ENCODE peak calls at places on chromosomes 4 and X, in six cellular contexts. One of them, this sample, is unnamed.
A peak's percentile ranks its signal among the peaks of the same experiment; 100 is the strongest.

GRCh38 chrX:71160475-71160874 is 15.8 kb downstream of the NLGN3 start:
- DNase-seq in K562: no peak
- DNase-seq in foreskin fibroblast: no peak
- DNase-seq in BJ: no peak
- DNase-seq in GM20000: no peak
- DNase-seq in transverse colon: no peak
- DNase-seq in this sample: no peak

GRCh38 chrX:19682712-19683331 is 167.5 kb upstream of the MAP3K15 start:
- DNase-seq in K562: no peak
- DNase-seq in foreskin fibroblast: peak; percentile 85
- DNase-seq in BJ: peak; percentile 82
- DNase-seq in GM20000: peak; percentile 36
- DNase-seq in transverse colon: peak; percentile 68
- DNase-seq in this sample: no peak

GRCh38 chr4:54218736-54219135 is 10.4 kb upstream of the PDGFRA start:
- DNase-seq in K562: no peak
- DNase-seq in foreskin fibroblast: no peak
- DNase-seq in BJ: no peak
- DNase-seq in GM20000: no peak
- DNase-seq in transverse colon: no peak
- DNase-seq in this sample: no peak

GRCh38 chr4:22480928-22481327 is 34.9 kb downstream of the ADGRA3 start:
- DNase-seq in K562: no peak
- DNase-seq in foreskin fibroblast: no peak
- DNase-seq in BJ: no peak
- DNase-seq in GM20000: no peak
- DNase-seq in transverse colon: no peak
- DNase-seq in this sample: no peak

GRCh38 chr4:41057456-41057855 is 156.9 kb downstream of the APBB2 start:
- DNase-seq in K562: no peak
- DNase-seq in foreskin fibroblast: peak; percentile 76
- DNase-seq in BJ: peak; percentile 92
- DNase-seq in GM20000: no peak
- DNase-seq in transverse colon: no peak
- DNase-seq in this sample: no peak

GRCh38 chr4:121252224-121252806 is 88.2 kb upstream of the TNIP3 start:
- DNase-seq in K562: peak; percentile 68
- DNase-seq in foreskin fibroblast: peak; percentile 57
- DNase-seq in BJ: no peak
- DNase-seq in GM20000: peak; percentile 52
- DNase-seq in transverse colon: peak; percentile 72
- DNase-seq in this sample: peak; percentile 18

GRCh38 chr4:96472103-96472867 is 632.4 kb downstream of the PDHA2 start:
- DNase-seq in K562: peak; percentile 8
- DNase-seq in foreskin fibroblast: no peak
- DNase-seq in BJ: no peak
- DNase-seq in GM20000: no peak
- DNase-seq in transverse colon: no peak
- DNase-seq in this sample: no peak

GRCh38 chr4:84531689-84532088 is 32.6 kb upstream of the NKX6-1 start:
- DNase-seq in K562: no peak
- DNase-seq in foreskin fibroblast: no peak
- DNase-seq in BJ: no peak
- DNase-seq in GM20000: no peak
- DNase-seq in transverse colon: no peak
- DNase-seq in this sample: no peak

GRCh38 chr4:184805462-184806245 is 20.1 kb downstream of the ACSL1 start:
- DNase-seq in K562: no peak
- DNase-seq in foreskin fibroblast: no peak
- DNase-seq in BJ: no peak
- DNase-seq in GM20000: no peak
- DNase-seq in transverse colon: peak; percentile 44
- DNase-seq in this sample: no peak

GRCh38 chr4:174061026-174061425 is 222.4 kb downstream of the FBXO8 start:
- DNase-seq in K562: no peak
- DNase-seq in foreskin fibroblast: no peak
- DNase-seq in BJ: no peak
- DNase-seq in GM20000: no peak
- DNase-seq in transverse colon: no peak
- DNase-seq in this sample: no peak

GRCh38 chr4:1862961-1863296 is 7.0 kb upstream of the LETM1 start:
- DNase-seq in K562: no peak
- DNase-seq in foreskin fibroblast: no peak
- DNase-seq in BJ: no peak
- DNase-seq in GM20000: no peak
- DNase-seq in transverse colon: no peak
- DNase-seq in this sample: no peak

GRCh38 chr4:88522702-88523324 is 763 bp downstream of the PYURF start:
- DNase-seq in K562: peak; percentile 39
- DNase-seq in foreskin fibroblast: no peak
- DNase-seq in BJ: no peak
- DNase-seq in GM20000: peak; percentile 35
- DNase-seq in transverse colon: peak; percentile 30
- DNase-seq in this sample: no peak

GRCh38 chr4:132557660-132558059 is 591.4 kb upstream of the PCDH10 start:
- DNase-seq in K562: no peak
- DNase-seq in foreskin fibroblast: no peak
- DNase-seq in BJ: no peak
- DNase-seq in GM20000: no peak
- DNase-seq in transverse colon: no peak
- DNase-seq in this sample: no peak

DNA sequence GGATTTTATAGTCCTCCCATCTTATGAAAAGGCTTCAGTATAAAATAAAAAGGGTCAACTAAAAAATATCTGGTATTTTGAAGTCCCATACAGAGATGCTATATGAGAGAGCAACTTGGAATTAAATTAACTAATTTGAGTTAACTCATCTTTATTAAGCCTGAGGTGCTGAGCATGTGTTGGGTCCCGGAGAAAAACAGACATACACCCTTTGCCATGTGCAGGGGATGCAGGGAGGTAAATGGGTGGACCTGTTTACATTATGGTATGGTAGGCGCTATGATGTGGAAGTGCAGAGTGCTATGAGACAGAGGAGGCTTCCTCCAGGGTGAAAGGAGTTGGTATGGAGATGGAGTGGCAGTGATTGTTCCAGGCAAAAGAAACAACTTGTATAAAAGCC is 151.8 kb downstream of the RASL11B start:
- DNase-seq in K562: no peak
- DNase-seq in foreskin fibroblast: no peak
- DNase-seq in BJ: no peak
- DNase-seq in GM20000: no peak
- DNase-seq in transverse colon: no peak
- DNase-seq in this sample: no peak
- TF ChIP-seq CTCF in K562: no peak
- TF ChIP-seq CTCF in foreskin fibroblast: no peak
- TF ChIP-seq CTCF in BJ: no peak
- TF ChIP-seq CTCF in GM20000: no peak
- TF ChIP-seq CTCF in transverse colon: no peak
- TF ChIP-seq CTCF in this sample: no peak

GRCh38 chr4:26052663-26053534 is 138.9 kb downstream of the SMIM20 start:
- DNase-seq in K562: no peak
- DNase-seq in foreskin fibroblast: no peak
- DNase-seq in BJ: no peak
- DNase-seq in GM20000: no peak
- DNase-seq in transverse colon: no peak
- DNase-seq in this sample: no peak

GRCh38 chr4:26056406-26056805 is 142.4 kb downstream of the SMIM20 start:
- DNase-seq in K562: no peak
- DNase-seq in foreskin fibroblast: no peak
- DNase-seq in BJ: no peak
- DNase-seq in GM20000: no peak
- DNase-seq in transverse colon: no peak
- DNase-seq in this sample: no peak

GRCh38 chr4:26058537-26058936 is 144.5 kb downstream of the SMIM20 start:
- DNase-seq in K562: no peak
- DNase-seq in foreskin fibroblast: no peak
- DNase-seq in BJ: no peak
- DNase-seq in GM20000: peak; percentile 32
- DNase-seq in transverse colon: no peak
- DNase-seq in this sample: no peak

GRCh38 chr4:26059391-26060154 is 145.6 kb downstream of the SMIM20 start:
- DNase-seq in K562: no peak
- DNase-seq in foreskin fibroblast: no peak
- DNase-seq in BJ: no peak
- DNase-seq in GM20000: no peak
- DNase-seq in transverse colon: no peak
- DNase-seq in this sample: no peak

DNA sequence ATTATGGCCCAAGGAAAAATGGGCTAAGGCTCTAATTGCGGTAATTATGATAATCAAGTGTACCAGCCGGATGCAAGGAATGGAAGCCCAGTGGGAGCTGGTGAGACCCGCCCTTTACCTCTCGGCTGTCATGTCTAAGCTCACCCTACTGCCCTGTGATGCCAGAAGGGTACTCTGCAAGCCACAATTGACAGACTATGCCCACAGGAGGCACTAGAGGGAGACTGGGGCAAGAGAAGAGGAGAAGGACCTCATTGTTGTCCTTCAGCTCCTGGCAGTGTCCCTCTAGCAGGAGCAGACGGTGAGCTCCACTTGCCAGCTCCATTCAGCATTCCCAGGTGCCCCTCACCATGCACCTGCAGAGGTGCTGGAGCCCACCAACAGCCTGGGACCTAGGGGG is 141.8 kb downstream of the SMIM20 start:
- DNase-seq in K562: no peak
- DNase-seq in foreskin fibroblast: no peak
- DNase-seq in BJ: no peak
- DNase-seq in GM20000: no peak
- DNase-seq in transverse colon: no peak
- DNase-seq in this sample: no peak
- TF ChIP-seq CTCF in K562: no peak
- TF ChIP-seq CTCF in foreskin fibroblast: no peak
- TF ChIP-seq CTCF in BJ: no peak
- TF ChIP-seq CTCF in GM20000: no peak
- TF ChIP-seq CTCF in transverse colon: no peak
- TF ChIP-seq CTCF in this sample: peak; percentile 45

DNA sequence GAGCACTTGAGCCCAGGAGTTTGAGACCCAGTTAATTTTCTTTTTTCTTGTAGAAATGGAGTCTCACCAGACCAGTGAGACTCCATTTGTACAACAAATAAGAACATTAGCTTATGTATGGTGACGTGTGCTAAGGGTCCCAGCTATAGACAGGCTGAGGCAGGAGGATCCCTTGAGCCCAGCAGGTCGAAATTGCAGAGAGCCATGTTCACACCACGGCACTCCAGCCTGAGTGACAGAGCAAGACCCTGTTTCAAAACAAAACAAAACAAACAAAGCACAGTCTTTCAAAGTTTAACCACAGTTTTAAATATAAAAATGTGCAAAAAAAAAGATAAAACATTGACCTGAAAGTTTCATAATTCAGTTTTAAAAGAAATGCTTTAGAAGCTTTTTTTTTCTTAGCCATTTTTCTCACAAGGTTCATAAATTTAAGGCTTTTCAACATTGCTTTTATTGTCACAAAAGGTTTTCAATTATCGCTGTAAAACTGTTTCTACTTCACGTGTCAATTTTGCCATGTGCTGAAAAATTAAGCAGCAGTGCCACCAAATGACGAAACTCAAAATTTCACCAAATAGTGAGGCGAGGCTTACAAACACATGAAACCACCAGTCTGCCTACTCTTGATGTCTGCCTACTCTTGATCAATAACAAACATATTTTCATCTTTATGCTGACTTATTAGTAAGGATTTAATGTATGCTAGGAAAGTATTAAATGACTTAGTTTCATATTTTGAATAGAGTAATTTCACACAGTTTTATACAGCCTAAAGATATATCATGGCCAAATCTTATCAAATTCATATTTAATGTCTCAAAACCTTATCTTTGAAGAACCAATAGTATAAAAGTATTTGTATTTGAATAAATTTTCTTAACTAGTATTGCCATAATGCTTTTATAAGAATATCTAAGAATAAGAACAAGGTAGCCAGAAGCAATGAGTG is 126.3 kb downstream of the NEK1 start:
- DNase-seq in K562: no peak
- DNase-seq in foreskin fibroblast: peak; percentile 47
- DNase-seq in BJ: peak; percentile 16
- DNase-seq in GM20000: peak; percentile 51
- DNase-seq in transverse colon: peak; percentile 26
- DNase-seq in this sample: peak; percentile 47
- TF ChIP-seq CTCF in K562: peak; percentile 44
- TF ChIP-seq CTCF in foreskin fibroblast: peak; percentile 37
- TF ChIP-seq CTCF in BJ: peak; percentile 41
- TF ChIP-seq CTCF in GM20000: peak; percentile 36
- TF ChIP-seq CTCF in transverse colon: peak; percentile 53
- TF ChIP-seq CTCF in this sample: peak; percentile 52

GRCh38 chr4:145938618-145939177 is at the start of gene ZNF827:
- DNase-seq in K562: no peak
- DNase-seq in foreskin fibroblast: peak; percentile 77
- DNase-seq in BJ: peak; percentile 34
- DNase-seq in GM20000: peak; percentile 58
- DNase-seq in transverse colon: peak; percentile 78
- DNase-seq in this sample: peak; percentile 62

GRCh38 chr4:145937021-145937861 is 1.4 kb downstream of the ZNF827 start:
- DNase-seq in K562: peak; percentile 21
- DNase-seq in foreskin fibroblast: peak; percentile 46
- DNase-seq in BJ: no peak
- DNase-seq in GM20000: peak; percentile 75
- DNase-seq in transverse colon: peak; percentile 81
- DNase-seq in this sample: no peak

GRCh38 chr4:145937990-145938611 is 522 bp downstream of the ZNF827 start:
- DNase-seq in K562: no peak
- DNase-seq in foreskin fibroblast: no peak
- DNase-seq in BJ: no peak
- DNase-seq in GM20000: peak; percentile 70
- DNase-seq in transverse colon: peak; percentile 28
- DNase-seq in this sample: no peak

GRCh38 chr4:145939241-145939640 is 618 bp upstream of the ZNF827 start:
- DNase-seq in K562: no peak
- DNase-seq in foreskin fibroblast: no peak
- DNase-seq in BJ: no peak
- DNase-seq in GM20000: no peak
- DNase-seq in transverse colon: no peak
- DNase-seq in this sample: no peak

DNA sequence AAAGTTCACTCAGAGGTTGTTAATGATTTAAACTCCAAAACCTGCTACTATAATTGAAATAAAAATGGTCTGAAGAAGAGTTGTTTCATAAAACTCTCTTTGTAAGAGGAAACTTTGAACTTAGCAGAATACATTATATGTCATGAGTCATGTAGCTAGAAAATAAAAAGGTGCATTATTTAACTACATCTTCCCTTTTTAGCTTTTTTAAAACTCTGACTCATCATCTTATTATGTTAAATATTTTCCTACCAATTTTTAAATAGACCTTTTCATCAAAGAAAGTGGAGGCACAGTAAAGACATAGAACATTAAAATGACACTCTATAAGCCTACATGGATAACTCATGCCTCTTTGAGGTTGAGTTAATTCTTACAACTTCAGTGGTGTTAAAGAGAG is 1.2 kb upstream of the ZNF827 start:
- DNase-seq in K562: no peak
- DNase-seq in foreskin fibroblast: no peak
- DNase-seq in BJ: no peak
- DNase-seq in GM20000: no peak
- DNase-seq in transverse colon: no peak
- DNase-seq in this sample: no peak
- TF ChIP-seq CTCF in K562: no peak
- TF ChIP-seq CTCF in foreskin fibroblast: no peak
- TF ChIP-seq CTCF in BJ: no peak
- TF ChIP-seq CTCF in GM20000: no peak
- TF ChIP-seq CTCF in transverse colon: no peak
- TF ChIP-seq CTCF in this sample: no peak